ENCODE peak calls at places on chromosomes 16 and 17, in seven cellular contexts. Z, O, N, Q, A, V and E are unnamed samples.

GRCh38 chr17:8781784-8782575 is 17.2 kb downstream of the MFSD6L start:
- DNase-seq in N (peak), Z (no peak), V (no peak), O (no peak), Q (no peak), A (no peak), E (no peak)

GRCh38 chr17:35879748-35880654 is at the start of gene CCL5:
- DNase-seq in V (peak), N (no peak), Z (peak), A (peak), Q (peak), O (no peak), E (peak)

GRCh38 chr16:73413469-73414190 is 365.7 kb upstream of the ZFHX3 start:
- DNase-seq in V (no peak), A (no peak), N (no peak), Z (no peak), O (no peak), Q (no peak), E (no peak)

GRCh38 chr16:59886021-59886420 is 1151.9 kb upstream of the GOT2 start:
- DNase-seq in Q (no peak), V (no peak), Z (no peak), O (no peak), A (no peak), N (no peak), E (no peak)

GRCh38 chr16:57070424-57070823 is 22.0 kb upstream of the CPNE2 start:
- DNase-seq in A (no peak), N (no peak), Z (no peak), V (no peak), O (no peak), Q (no peak), E (no peak)

GRCh38 chr17:49969134-49969759 is at the start of gene DLX4:
- DNase-seq in V (no peak), O (peak), A (no peak), Q (peak), Z (no peak), N (no peak), E (no peak)

GRCh38 chr16:57805176-57805575 is 2.9 kb upstream of the KIFC3 start:
- DNase-seq in O (no peak), Q (no peak), N (no peak), Z (no peak), V (no peak), A (no peak), E (no peak)

GRCh38 chr17:79573196-79573929 is 37.5 kb downstream of the RBFOX3 start:
- DNase-seq in Q (no peak), N (peak), A (no peak), O (no peak), V (no peak), Z (no peak), E (no peak)

GRCh38 chr16:7303014-7303676 is 29.5 kb upstream of the RBFOX1 start:
- DNase-seq in Z (no peak), V (no peak), O (no peak), A (no peak), N (peak), Q (no peak), E (no peak)